ENCODE peak calls at places on chromosomes 6 and 20, in seven cellular contexts. M is mesendoderm, H is RWPE1, D is dorsolateral prefrontal cortex, I is substantia nigra, R is SJSA1, G is cardiac muscle cell. Z is an unnamed sample.

GRCh38 chr6:38262609-38263008 is 377.1 kb downstream of the BTBD9 start:
- DNase-seq in G (no peak), R (peak; percentile 81), D (no peak), I (no peak), H (peak; percentile 23), M (no peak), Z (no peak)

GRCh38 chr20:5749512-5750490 is at the start of gene SHLD1:
- DNase-seq in I (peak; percentile 84), G (peak; percentile 87), R (peak; percentile 64), D (peak; percentile 68), M (peak; percentile 95), H (peak; percentile 75), Z (peak; percentile 76)

GRCh38 chr6:127496471-127496870 is 22.7 kb downstream of the MTCL3 start:
- DNase-seq in R (no peak), M (no peak), D (no peak), I (no peak), H (no peak), G (no peak), Z (no peak)

GRCh38 chr6:95805699-95806098 is 210.1 kb upstream of the FUT9 start:
- DNase-seq in H (no peak), M (no peak), R (no peak), D (no peak), I (no peak), G (no peak), Z (no peak)

GRCh38 chr6:11734861-11735652 is 43.5 kb downstream of the ADTRP start:
- DNase-seq in M (no peak), I (no peak), G (no peak), H (no peak), D (no peak), R (no peak), Z (no peak)

GRCh38 chr20:23282111-23282510 is 68.5 kb upstream of the NXT1 start:
- DNase-seq in D (no peak), G (no peak), R (no peak), I (no peak), H (no peak), M (no peak), Z (no peak)

GRCh38 chr20:60465993-60466682 is 507.9 kb downstream of the CDH26 start:
- DNase-seq in G (no peak), H (no peak), I (no peak), D (no peak), R (no peak), M (no peak), Z (no peak)

GRCh38 chr6:131851049-131851769 is 43.4 kb downstream of the ENPP1 start:
- DNase-seq in M (no peak), G (peak; percentile 39), I (no peak), D (no peak), H (no peak), R (no peak), Z (no peak)

GRCh38 chr6:135183532-135184440 is 2.7 kb downstream of the MYB start:
- DNase-seq in M (peak; percentile 89), D (no peak), G (peak; percentile 41), H (no peak), R (no peak), I (no peak), Z (no peak)

GRCh38 chr6:6960571-6961251 is 147.1 kb upstream of the RREB1 start:
- DNase-seq in G (no peak), R (no peak), M (peak; percentile 55), I (no peak), D (no peak), H (no peak), Z (no peak)

GRCh38 chr6:17932362-17932852 is 55.0 kb downstream of the KIF13A start:
- DNase-seq in G (peak; percentile 84), R (peak; percentile 39), D (no peak), H (no peak), I (no peak), M (no peak), Z (no peak)

GRCh38 chr6:119207973-119208725 is 129.7 kb upstream of the FAM184A start:
- DNase-seq in H (no peak), R (no peak), G (no peak), M (no peak), I (no peak), D (no peak), Z (no peak)

GRCh38 chr20:17966432-17967312 is 1.9 kb downstream of the SNX5 start:
- DNase-seq in H (no peak), I (no peak), M (peak; percentile 45), D (no peak), G (peak; percentile 29), R (peak; percentile 38), Z (no peak)

GRCh38 chr6:143529095-143529494 is 17.6 kb upstream of the FUCA2 start:
- DNase-seq in R (no peak), D (no peak), H (no peak), M (peak; percentile 42), I (no peak), G (no peak), Z (no peak)

GRCh38 chr6:85579581-85579980 is 14.1 kb downstream of the SNX14 start:
- DNase-seq in D (no peak), H (no peak), M (peak; percentile 43), I (no peak), R (no peak), G (no peak), Z (no peak)

GRCh38 chr20:25016471-25016870 is 23.9 kb upstream of the APMAP start:
- DNase-seq in R (no peak), H (no peak), M (no peak), G (no peak), D (no peak), I (no peak), Z (no peak)

GRCh38 chr6:85459224-85459901 is 9.5 kb downstream of the NT5E start:
- DNase-seq in R (peak; percentile 85), M (no peak), G (no peak), I (no peak), H (peak; percentile 32), D (no peak), Z (no peak)

GRCh38 chr6:108312604-108313003 is 17.8 kb downstream of the AFG1L start:
- DNase-seq in I (no peak), G (no peak), M (no peak), H (no peak), D (no peak), R (no peak), Z (no peak)

GRCh38 chr6:73078333-73078732 is 147.0 kb downstream of the KHDC1L start:
- DNase-seq in G (no peak), I (no peak), R (no peak), H (no peak), M (no peak), D (no peak), Z (no peak)

DNA sequence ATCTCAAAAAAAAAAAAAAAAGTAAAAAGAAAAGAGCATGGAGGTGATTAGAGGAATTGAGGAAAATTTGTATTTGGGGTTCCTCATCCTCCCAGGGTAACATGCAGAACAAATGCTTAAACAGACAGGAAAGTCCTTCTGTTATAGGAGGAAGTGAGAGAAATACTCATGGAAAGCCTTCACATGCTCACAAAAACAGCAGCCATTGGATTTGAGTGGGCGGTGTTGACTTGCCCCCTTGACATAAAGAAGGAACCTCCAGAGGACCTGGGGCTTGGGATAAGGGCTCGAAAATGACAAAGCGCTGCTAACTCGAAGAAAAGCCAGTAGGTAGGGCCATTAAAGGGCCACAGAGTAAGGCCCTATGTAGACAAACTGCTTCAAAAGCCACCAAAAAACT is 17.5 kb upstream of the SAMHD1 start:
- DNase-seq in H (no peak), M (no peak), I (no peak), R (no peak), D (no peak), G (no peak), Z (no peak)
- H3K27ac ChIP-seq in H (no peak overlapping the region), M (no peak overlapping the region), I (no peak overlapping the region), R (no peak overlapping the region), D (no peak overlapping the region), G (no peak overlapping the region), Z (no peak overlapping the region)

GRCh38 chr20:32354592-32355416 is 3.3 kb upstream of the ASXL1 start:
- DNase-seq in M (no peak), D (no peak), G (no peak), R (peak; percentile 88), I (no peak), H (no peak), Z (no peak)

GRCh38 chr20:32356935-32357868 is 929 bp upstream of the ASXL1 start:
- DNase-seq in M (no peak), G (peak; percentile 50), D (no peak), I (peak; percentile 40), R (no peak), H (peak; percentile 49), Z (no peak)

GRCh38 chr20:32355417-32355841 is 2.7 kb upstream of the ASXL1 start:
- DNase-seq in G (no peak), M (no peak), R (no peak), D (no peak), I (no peak), H (no peak), Z (no peak)

GRCh38 chr20:32352101-32352720 is 5.9 kb upstream of the ASXL1 start:
- DNase-seq in I (no peak), D (no peak), M (no peak), G (no peak), R (no peak), H (no peak), Z (no peak)

DNA sequence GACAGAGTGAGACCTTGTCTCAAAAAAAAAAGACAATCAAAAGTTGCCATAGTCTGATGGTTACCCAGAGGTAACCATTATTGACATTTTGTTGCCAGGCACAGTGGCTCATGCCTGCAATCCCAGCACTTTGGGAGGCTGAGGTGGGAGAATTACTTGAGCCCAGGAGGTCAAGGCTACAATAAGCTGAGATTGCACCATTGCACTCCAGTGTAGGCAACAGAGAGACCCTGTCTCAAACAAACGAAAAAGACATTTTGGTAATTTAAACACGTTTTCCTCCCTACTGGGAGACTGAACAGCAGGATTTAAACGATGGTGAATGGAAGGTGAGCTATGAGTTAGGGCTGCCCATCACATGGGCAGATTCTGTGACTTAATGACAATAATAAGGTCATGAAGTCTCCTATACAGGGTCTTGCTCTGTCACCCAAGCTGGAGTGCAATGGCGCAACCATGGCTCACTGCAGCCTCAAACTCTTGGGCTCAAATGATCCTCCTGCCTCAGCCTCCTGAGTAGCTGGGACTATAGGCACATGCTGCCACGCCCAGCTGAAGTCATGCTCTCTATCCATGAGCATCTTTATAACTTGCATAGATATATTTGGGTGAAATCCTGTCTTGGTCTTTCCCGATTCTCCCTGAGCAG is 4.2 kb upstream of the ASXL1 start:
- DNase-seq in R (no peak), I (no peak), M (no peak), D (no peak), G (no peak), H (no peak), Z (no peak)
- H3K27ac ChIP-seq in R (peak overlapping the region; percentile 72), I (no peak overlapping the region), M (no peak overlapping the region), D (no peak overlapping the region), G (no peak overlapping the region), H (no peak overlapping the region), Z (no peak overlapping the region)

GRCh38 chr6:147226877-147227276 is 22.7 kb downstream of the STXBP5 start:
- DNase-seq in M (no peak), H (no peak), I (no peak), R (no peak), G (no peak), D (no peak), Z (no peak)
- H3K27ac ChIP-seq in M (no peak overlapping the region), H (no peak overlapping the region), I (no peak overlapping the region), R (no peak overlapping the region), G (no peak overlapping the region), D (no peak overlapping the region), Z (no peak overlapping the region)

DNA sequence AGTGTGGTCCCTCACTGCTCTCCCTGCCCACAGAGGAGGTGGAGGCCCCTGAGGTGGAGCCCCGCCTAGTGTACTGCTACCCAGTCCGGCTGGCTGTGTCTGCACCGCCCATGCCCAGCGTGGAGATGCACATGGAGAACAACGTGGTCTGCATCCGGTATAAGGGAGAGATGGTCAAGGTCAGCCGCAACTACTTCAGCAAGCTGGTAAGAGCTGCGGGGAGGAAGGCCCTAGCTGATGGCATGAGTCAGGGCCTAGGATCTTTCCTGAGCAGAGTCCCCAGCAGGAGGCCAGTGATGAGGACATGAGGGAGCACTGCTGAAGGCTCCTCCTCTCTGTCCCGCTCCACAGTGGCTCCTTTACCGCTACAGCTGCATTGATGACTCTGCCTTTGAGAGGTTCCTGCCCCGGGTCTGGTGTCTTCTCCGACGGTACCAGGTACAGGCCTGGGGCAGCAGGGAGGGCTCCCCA is 11.2 kb downstream of the PCIF1 start:
- DNase-seq in R (no peak), G (no peak), M (peak; percentile 56), H (no peak), I (no peak), D (no peak), Z (no peak)
- H3K27ac ChIP-seq in R (no peak overlapping the region), G (no peak overlapping the region), M (no peak overlapping the region), H (peak overlapping the region; percentile 86), I (peak overlapping the region; percentile 17), D (no peak overlapping the region), Z (peak overlapping the region; percentile 26)